ENCODE peak calls at places on chromosome 7, in four cellular contexts. E, D, X and P are unnamed samples.

GRCh38 chr7:139358541-139359365 is 941 bp upstream of the LUC7L2 start:
- DNase-seq in E (peak; percentile 35), D (peak; percentile 48), X (peak; percentile 68), P (no peak)

GRCh38 chr7:26486153-26486552 is 194.5 kb downstream of the SNX10 start:
- DNase-seq in E (no peak), D (no peak), X (no peak), P (no peak)

GRCh38 chr7:33733865-33734650 is 171.3 kb upstream of the BMPER start:
- DNase-seq in E (peak; percentile 79), D (no peak), X (no peak), P (no peak)

GRCh38 chr7:16178069-16178468 is 243.3 kb downstream of the CRPPA start:
- DNase-seq in E (no peak), D (no peak), X (peak; percentile 30), P (no peak)

GRCh38 chr7:119256446-119257131 is 1016.4 kb upstream of the KCND2 start:
- DNase-seq in E (no peak), D (no peak), X (no peak), P (no peak)

GRCh38 chr7:11228515-11228914 is 254.8 kb downstream of the PHF14 start:
- DNase-seq in E (peak; percentile 67), D (peak; percentile 65), X (no peak), P (no peak)

GRCh38 chr7:106999023-106999422 is 45.5 kb upstream of the PRKAR2B start:
- DNase-seq in E (no peak), D (peak; percentile 32), X (no peak), P (no peak)

GRCh38 chr7:6576024-6576866 is 1.0 kb upstream of the ZDHHC4 start:
- DNase-seq in E (no peak), D (no peak), X (peak; percentile 60), P (peak; percentile 60)

GRCh38 chr7:85529197-85529596 is 342.3 kb upstream of the SEMA3D start:
- DNase-seq in E (no peak), D (peak; percentile 50), X (no peak), P (no peak)

GRCh38 chr7:6442114-6442513 is 5.6 kb downstream of the DAGLB start:
- DNase-seq in E (no peak), D (peak; percentile 82), X (no peak), P (no peak)

GRCh38 chr7:101678713-101679112 is 49.6 kb upstream of the MYL10 start:
- DNase-seq in E (no peak), D (peak; percentile 25), X (no peak), P (peak; percentile 36)

GRCh38 chr7:26181474-26182227 is 18.9 kb downstream of the HNRNPA2B1 start:
- DNase-seq in E (no peak), D (no peak), X (no peak), P (no peak)

GRCh38 chr7:94249631-94250030 is 145.1 kb upstream of the COL1A2 start:
- DNase-seq in E (no peak), D (no peak), X (no peak), P (no peak)

GRCh38 chr7:141704741-141705140 is 2.8 kb upstream of the DENND11 start:
- DNase-seq in E (no peak), D (no peak), X (no peak), P (no peak)

GRCh38 chr7:142110638-142111037 is 880 bp upstream of the MGAM2 start:
- DNase-seq in E (no peak), D (no peak), X (no peak), P (no peak)

GRCh38 chr7:68820321-68820720 is 778.0 kb upstream of the AUTS2 start:
- DNase-seq in E (no peak), D (no peak), X (no peak), P (no peak)

GRCh38 chr7:44625899-44626511 is 19.6 kb downstream of the OGDH start:
- DNase-seq in E (no peak), D (no peak), X (no peak), P (no peak)

GRCh38 chr7:157188091-157188665 is 49.5 kb downstream of the UBE3C start:
- DNase-seq in E (no peak), D (no peak), X (no peak), P (no peak)

GRCh38 chr7:127066974-127067373 is 185.8 kb downstream of the GRM8 start:
- DNase-seq in E (peak; percentile 11), D (no peak), X (no peak), P (peak; percentile 15)

GRCh38 chr7:75688200-75689136 is 50.3 kb downstream of the HIP1 start:
- DNase-seq in E (no peak), D (no peak), X (peak; percentile 50), P (peak; percentile 56)

GRCh38 chr7:128076831-128077271 is 45.6 kb upstream of the LRRC4 start:
- DNase-seq in E (peak; percentile 85), D (no peak), X (peak; percentile 71), P (no peak)

GRCh38 chr7:121530251-121531174 is 134.4 kb upstream of the FAM3C start:
- DNase-seq in E (peak; percentile 33), D (peak; percentile 99), X (no peak), P (no peak)

GRCh38 chr7:120991570-120991969 is 3.1 kb downstream of the CPED1 start:
- DNase-seq in E (no peak), D (peak; percentile 75), X (no peak), P (no peak)

GRCh38 chr7:134365341-134366054 is 48.8 kb upstream of the SLC35B4 start:
- DNase-seq in E (no peak), D (no peak), X (no peak), P (no peak)

GRCh38 chr7:144728556-144728955 is 107.3 kb downstream of the TPK1 start:
- DNase-seq in E (no peak), D (no peak), X (no peak), P (no peak)

GRCh38 chr7:120160166-120160565 is 112.8 kb upstream of the KCND2 start:
- DNase-seq in E (no peak), D (no peak), X (no peak), P (no peak)

GRCh38 chr7:80643336-80643925 is 5.0 kb downstream of the CD36 start:
- DNase-seq in E (no peak), D (no peak), X (no peak), P (no peak)

GRCh38 chr7:22607180-22607579 is 107.2 kb upstream of the STEAP1B start:
- DNase-seq in E (no peak), D (peak; percentile 72), X (no peak), P (no peak)

GRCh38 chr7:27709137-27710075 is 30.6 kb upstream of the TAX1BP1 start:
- DNase-seq in E (no peak), D (peak; percentile 54), X (peak; percentile 26), P (no peak)

GRCh38 chr7:148485618-148486017 is 104.9 kb upstream of the C7orf33 start:
- DNase-seq in E (peak; percentile 13), D (peak; percentile 3), X (no peak), P (no peak)

GRCh38 chr7:23196306-23196705 is 14.5 kb downstream of the NUP42 start:
- DNase-seq in E (no peak), D (no peak), X (no peak), P (no peak)

GRCh38 chr7:159031135-159031701 is 113.4 kb downstream of the VIPR2 start:
- DNase-seq in E (peak; percentile 11), D (no peak), X (no peak), P (peak; percentile 85)

GRCh38 chr7:3895341-3895740 is 594.3 kb downstream of the SDK1 start:
- DNase-seq in E (no peak), D (no peak), X (no peak), P (no peak)
- H3K4me3 ChIP-seq in E (no peak overlapping the region), D (no peak overlapping the region), X (no peak overlapping the region), P (no peak overlapping the region)

GRCh38 chr7:37216923-37217322 is 231.7 kb downstream of the ELMO1 start:
- DNase-seq in E (no peak), D (no peak), X (no peak), P (no peak)
- H3K4me3 ChIP-seq in E (no peak overlapping the region), D (no peak overlapping the region), X (no peak overlapping the region), P (no peak overlapping the region)

DNA sequence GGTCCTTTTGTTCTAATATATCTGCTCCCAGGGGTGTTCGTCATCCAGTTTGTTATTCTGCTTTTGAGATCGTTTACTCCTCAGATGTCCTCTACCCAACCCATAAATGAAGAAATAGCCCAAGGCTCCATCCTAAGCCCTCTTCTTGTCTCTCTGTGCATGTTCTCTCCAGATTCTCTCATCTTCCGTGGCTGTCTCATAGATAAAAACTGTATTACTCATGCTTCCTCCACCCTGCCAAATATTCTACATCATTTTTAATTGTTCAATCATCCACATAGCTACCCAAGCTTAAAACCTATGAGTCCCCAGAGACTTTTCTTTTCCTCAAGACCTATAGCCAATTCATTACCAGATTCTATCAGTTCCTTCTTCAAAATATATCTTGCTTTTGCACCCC is 44.9 kb downstream of the CAV1 start:
- DNase-seq in E (no peak), D (peak; percentile 53), X (no peak), P (no peak)
- H3K4me3 ChIP-seq in E (no peak overlapping the region), D (no peak overlapping the region), X (no peak overlapping the region), P (no peak overlapping the region)

DNA sequence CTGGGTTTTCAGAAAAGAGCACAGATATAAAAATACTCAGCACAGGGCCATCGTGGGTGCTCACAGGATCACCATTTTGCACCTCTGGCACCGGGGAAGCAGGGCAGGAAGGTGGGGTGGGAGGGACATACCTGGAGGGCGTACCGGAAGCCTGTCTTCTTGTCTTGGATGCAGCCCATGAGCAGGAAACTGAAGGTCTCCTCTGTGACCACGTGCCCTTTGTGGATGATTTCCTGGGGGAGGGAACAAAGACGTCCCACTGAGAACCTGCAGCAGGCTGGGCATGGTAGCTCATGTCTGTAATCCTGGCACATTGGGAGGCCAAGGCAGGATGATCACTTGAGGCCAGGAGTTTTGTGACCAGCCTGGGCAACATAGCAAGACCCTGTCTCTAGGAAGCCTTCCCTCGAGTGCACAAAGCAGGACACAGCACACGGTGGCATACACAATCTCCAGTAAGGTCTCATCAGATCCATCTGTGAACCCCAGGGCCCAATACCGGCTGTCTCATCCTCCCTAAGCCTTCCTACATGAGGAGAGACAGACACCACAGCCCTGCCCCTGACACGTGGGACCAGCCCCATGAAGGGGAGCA is 9.5 kb downstream of the PTCD1 start:
- DNase-seq in E (no peak), D (no peak), X (no peak), P (no peak)
- H3K4me3 ChIP-seq in E (no peak overlapping the region), D (no peak overlapping the region), X (no peak overlapping the region), P (no peak overlapping the region)